ENCODE peak calls at places on chromosomes 12 and 14, in six cellular contexts. R is T-cell; L is stimulated activated CD4-positive, alpha-beta T cell treated with anti-CD3 and anti-CD28 coated beads, Interleukin-1b, Interleukin-23, amount 100 ng/mL, for 48 hours; H is upper lobe of right lung; V is GM03348; K is HT-29. N is an unnamed sample.

GRCh38 chr12:46892034-46892705 is 66.4 kb upstream of the SLC38A4 start:
- DNase-seq in R (no peak), L (no peak), H (no peak), V (no peak), K (no peak), N (no peak)

GRCh38 chr12:12399906-12400305 is 43.0 kb downstream of the BORCS5 start:
- DNase-seq in R (no peak), L (no peak), H (no peak), V (no peak), K (no peak), N (no peak)

GRCh38 chr14:43765474-43765873 is 741.6 kb downstream of the FSCB start:
- DNase-seq in R (no peak), L (no peak), H (no peak), V (no peak), K (no peak), N (no peak)

GRCh38 chr14:78524766-78525165 is 354.6 kb downstream of the NRXN3 start:
- DNase-seq in R (no peak), L (no peak), H (no peak), V (no peak), K (no peak), N (no peak)

GRCh38 chr12:78143717-78144116 is 313.0 kb downstream of the NAV3 start:
- DNase-seq in R (no peak), L (no peak), H (no peak), V (no peak), K (no peak), N (no peak)

GRCh38 chr12:113190761-113191160 is 5.2 kb downstream of the RITA1 start:
- DNase-seq in R (no peak), L (no peak), H (no peak), V (no peak), K (peak; percentile 16), N (no peak)

GRCh38 chr12:93050026-93050747 is 121.1 kb upstream of the EEA1 start:
- DNase-seq in R (no peak), L (no peak), H (no peak), V (peak; percentile 42), K (no peak), N (no peak)

GRCh38 chr12:130145731-130146130 is 16.5 kb upstream of the FZD10 start:
- DNase-seq in R (no peak), L (no peak), H (no peak), V (no peak), K (no peak), N (no peak)

GRCh38 chr12:54486173-54486867 is 11.2 kb upstream of the NCKAP1L start:
- DNase-seq in R (no peak), L (no peak), H (no peak), V (no peak), K (no peak), N (no peak)

GRCh38 chr12:3205742-3206519 is 128.8 kb downstream of the TSPAN9 start:
- DNase-seq in R (no peak), L (no peak), H (no peak), V (no peak), K (peak; percentile 26), N (no peak)

GRCh38 chr12:89571481-89572190 is 45.8 kb upstream of the POC1B start:
- DNase-seq in R (no peak), L (no peak), H (no peak), V (peak; percentile 75), K (no peak), N (no peak)

GRCh38 chr12:109589691-109590245 is 16.2 kb downstream of the MVK start:
- DNase-seq in R (no peak), L (no peak), H (no peak), V (no peak), K (no peak), N (no peak)

GRCh38 chr14:92880351-92880750 is 42.6 kb upstream of the CHGA start:
- DNase-seq in R (no peak), L (no peak), H (no peak), V (no peak), K (no peak), N (no peak)

GRCh38 chr12:989751-990278 is 1.2 kb upstream of the ERC1 start:
- DNase-seq in R (no peak), L (no peak), H (no peak), V (peak; percentile 84), K (peak; percentile 58), N (no peak)

GRCh38 chr14:102994689-102995088 is 62.7 kb downstream of the CDC42BPB start:
- DNase-seq in R (no peak), L (no peak), H (no peak), V (no peak), K (no peak), N (no peak)